ENCODE peak calls at places on chromosomes 6 and 20, in eight cellular contexts. F is adrenal gland; G is pancreas; A is CD8-positive, alpha-beta memory T cell; U is CD4-positive, alpha-beta T cell; J is HepG2; M is breast epithelium; E is lung. Z is an unnamed sample.
A peak's percentile ranks its signal among the peaks of the same experiment; 100 is the strongest.

GRCh38 chr20:9500121-9500911 is 14.1 kb upstream of the LAMP5 start:
- DNase-seq in U (no peak), F (no peak), J (no peak), A (no peak), E (no peak), G (no peak), M (no peak), Z (no peak)

GRCh38 chr20:47035191-47035590 is 140.5 kb downstream of the EYA2 start:
- DNase-seq in J (no peak), G (no peak), M (no peak), U (no peak), A (no peak), E (no peak), F (no peak), Z (no peak)

GRCh38 chr20:52923123-52923543 is 49.0 kb upstream of the TSHZ2 start:
- DNase-seq in E (no peak), J (no peak), F (no peak), M (no peak), A (no peak), U (no peak), G (no peak), Z (no peak)

GRCh38 chr6:3389390-3390167 is 67.3 kb downstream of the SLC22A23 start:
- DNase-seq in F (no peak), A (no peak), U (no peak), M (peak; percentile 87), E (no peak), J (no peak), G (no peak), Z (no peak)

GRCh38 chr6:44062771-44063560 is 64.3 kb downstream of the MRPL14 start:
- DNase-seq in M (no peak), G (no peak), F (no peak), J (no peak), E (no peak), A (no peak), U (no peak), Z (no peak)

GRCh38 chr6:166032366-166033171 is 135.1 kb downstream of the TBXT start:
- DNase-seq in G (no peak), A (no peak), F (no peak), U (no peak), J (no peak), E (no peak), M (no peak), Z (no peak)

GRCh38 chr6:12007915-12008286 is 4.2 kb upstream of the HIVEP1 start:
- DNase-seq in U (no peak), A (no peak), F (no peak), M (no peak), J (no peak), G (no peak), E (no peak), Z (no peak)

GRCh38 chr6:118551063-118551672 is 3.1 kb downstream of the PLN start:
- DNase-seq in E (no peak), F (no peak), A (no peak), U (no peak), G (no peak), M (no peak), J (peak; percentile 44), Z (no peak)

GRCh38 chr6:124683507-124683906 is 278.7 kb upstream of the RNF217 start:
- DNase-seq in J (no peak), A (no peak), E (no peak), U (no peak), M (no peak), F (no peak), G (no peak), Z (no peak)

GRCh38 chr6:33314515-33314942 is 651 bp upstream of the TAPBP start:
- DNase-seq in F (peak; percentile 77), A (peak; percentile 83), J (peak; percentile 80), U (peak; percentile 50), E (peak; percentile 71), G (no peak), M (peak; percentile 73), Z (no peak)

GRCh38 chr6:163985710-163986109 is 571.2 kb downstream of the QKI start:
- DNase-seq in E (no peak), G (no peak), U (no peak), M (no peak), A (no peak), F (no peak), J (no peak), Z (no peak)

GRCh38 chr6:88165877-88166492 is at the start of gene CNR1:
- DNase-seq in J (no peak), M (no peak), F (peak; percentile 56), U (no peak), A (no peak), G (peak; percentile 77), E (peak; percentile 79), Z (no peak)

GRCh38 chr6:11770546-11771466 is 7.8 kb downstream of the ADTRP start:
- DNase-seq in G (no peak), E (peak; percentile 72), F (peak; percentile 54), J (no peak), M (peak; percentile 77), A (no peak), U (no peak), Z (no peak)

GRCh38 chr6:27297857-27298730 is 14.0 kb downstream of the POM121L2 start:
- DNase-seq in F (no peak), E (no peak), G (no peak), U (no peak), M (no peak), J (peak; percentile 42), A (no peak), Z (no peak)

GRCh38 chr6:20401403-20402180 is at the start of gene E2F3:
- DNase-seq in J (peak; percentile 100), A (peak; percentile 100), U (peak; percentile 98), F (peak; percentile 100), G (peak; percentile 99), M (peak; percentile 100), E (peak; percentile 100), Z (peak; percentile 99)

GRCh38 chr6:68559052-68559451 is 76.0 kb upstream of the ADGRB3 start:
- DNase-seq in E (no peak), A (no peak), F (no peak), U (no peak), J (no peak), M (no peak), G (no peak), Z (no peak)

GRCh38 chr6:161359617-161359945 is 85.7 kb upstream of the AGPAT4 start:
- DNase-seq in U (no peak), F (no peak), M (no peak), E (no peak), A (no peak), J (no peak), G (no peak), Z (no peak)

GRCh38 chr20:37437676-37438075 is 83.4 kb upstream of the NNAT start:
- DNase-seq in U (no peak), M (no peak), F (no peak), G (no peak), E (no peak), A (no peak), J (no peak), Z (no peak)

GRCh38 chr20:37435607-37436006 is 85.4 kb upstream of the NNAT start:
- DNase-seq in J (no peak), M (no peak), A (no peak), G (no peak), E (no peak), F (no peak), U (no peak), Z (no peak)

GRCh38 chr20:37438464-37439222 is 82.4 kb upstream of the NNAT start:
- DNase-seq in G (no peak), A (no peak), F (no peak), J (no peak), E (no peak), U (no peak), M (no peak), Z (no peak)

GRCh38 chr20:37439223-37439933 is 81.7 kb upstream of the NNAT start:
- DNase-seq in F (no peak), A (no peak), E (no peak), U (no peak), M (no peak), G (no peak), J (no peak), Z (no peak)

DNA sequence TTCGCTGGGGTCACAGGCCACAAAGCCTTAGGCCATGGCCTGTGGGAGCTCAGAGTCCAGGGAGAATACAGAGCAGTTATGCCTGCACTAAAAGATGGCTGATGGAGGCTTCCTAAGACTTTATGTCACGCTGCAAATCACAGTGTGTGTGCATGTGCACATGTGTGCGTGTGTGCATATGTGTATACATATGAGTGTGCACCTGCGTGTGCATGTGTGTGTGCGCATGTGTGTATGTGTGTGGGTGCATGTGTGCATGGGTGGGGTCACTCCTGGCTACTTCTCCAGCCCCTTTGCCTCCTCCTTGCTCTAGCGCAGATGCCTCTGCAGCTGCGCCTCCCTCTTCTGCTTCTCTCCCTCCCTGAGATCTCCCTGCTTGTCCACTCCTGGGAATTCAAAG is 84.5 kb upstream of the NNAT start:
- DNase-seq in U (no peak), A (no peak), M (no peak), F (no peak), G (no peak), J (no peak), E (no peak), Z (no peak)
- H3K27me3 ChIP-seq in U (no peaks in the 10 kb centered on the region), A (no peaks in the 10 kb centered on the region), M (no peaks in the 10 kb centered on the region), F (no peaks in the 10 kb centered on the region), G (no peaks in the 10 kb centered on the region), J (peaks cover 19% of the 10 kb centered on the region), E (no peaks in the 10 kb centered on the region), Z (no peaks in the 10 kb centered on the region)

GRCh38 chr6:117275711-117276110 is 10.4 kb downstream of the VGLL2 start:
- DNase-seq in M (no peak), G (no peak), J (no peak), E (no peak), A (no peak), U (no peak), F (no peak), Z (no peak)

GRCh38 chr6:117276778-117277177 is 11.4 kb downstream of the VGLL2 start:
- DNase-seq in M (no peak), J (no peak), F (no peak), G (no peak), E (no peak), A (no peak), U (no peak), Z (no peak)

GRCh38 chr6:117272886-117273285 is 7.5 kb downstream of the VGLL2 start:
- DNase-seq in M (no peak), G (no peak), F (no peak), U (no peak), J (no peak), A (no peak), E (no peak), Z (no peak)

GRCh38 chr6:117272032-117272866 is 6.9 kb downstream of the VGLL2 start:
- DNase-seq in M (no peak), E (no peak), A (no peak), J (no peak), F (no peak), G (no peak), U (no peak), Z (no peak)

GRCh38 chr6:117275205-117275604 is 9.8 kb downstream of the VGLL2 start:
- DNase-seq in G (no peak), E (no peak), U (no peak), F (no peak), J (no peak), A (no peak), M (no peak), Z (no peak)
- H3K27me3 ChIP-seq in G (peaks cover 11% of the 10 kb centered on the region), E (peaks cover 16% of the 10 kb centered on the region), U (peaks cover 48% of the 10 kb centered on the region), F (peaks cover 36% of the 10 kb centered on the region), J (peaks cover 24% of the 10 kb centered on the region), A (no peaks in the 10 kb centered on the region), M (peaks cover 62% of the 10 kb centered on the region), Z (peaks cover 16% of the 10 kb centered on the region)

GRCh38 chr6:108176281-108177089 is 10.7 kb downstream of the NR2E1 start:
- DNase-seq in A (no peak), E (no peak), F (no peak), U (no peak), J (no peak), M (no peak), G (peak; percentile 54), Z (no peak)
- H3K27me3 ChIP-seq in A (peaks cover 64% of the 10 kb centered on the region), E (peaks cover 9% of the 10 kb centered on the region), F (peaks cover 50% of the 10 kb centered on the region), U (peaks cover 94% of the 10 kb centered on the region), J (peaks cover 56% of the 10 kb centered on the region), M (peaks cover 41% of the 10 kb centered on the region), G (no peaks in the 10 kb centered on the region), Z (peaks cover 57% of the 10 kb centered on the region)

GRCh38 chr20:50357783-50358161 is 152.4 kb upstream of the PTPN1 start:
- DNase-seq in F (no peak), G (no peak), E (no peak), M (no peak), U (no peak), A (no peak), J (no peak), Z (no peak)
- H3K27me3 ChIP-seq in F (no peaks in the 10 kb centered on the region), G (no peaks in the 10 kb centered on the region), E (no peaks in the 10 kb centered on the region), M (no peaks in the 10 kb centered on the region), U (no peaks in the 10 kb centered on the region), A (no peaks in the 10 kb centered on the region), J (peaks cover 60% of the 10 kb centered on the region), Z (no peaks in the 10 kb centered on the region)

Z was measured in iPS DF 6.9.